ENCODE peak calls at places on chromosomes 13 and 19, in seven cellular contexts. N is K562, X is GM23248, A is SK-N-MC, W is neuronal stem cell, V is endodermal cell, K is trophoblast cell. T is an unnamed sample.

GRCh38 chr13:71210861-71211260 is 656.1 kb downstream of the DACH1 start:
- DNase-seq in N (no peak), X (no peak), A (no peak), W (no peak), V (no peak), K (no peak), T (no peak)

GRCh38 chr13:111893607-111894443 is 173.1 kb upstream of the SOX1 start:
- DNase-seq in N (no peak), X (no peak), A (no peak), W (peak), V (peak), K (no peak), T (no peak)

GRCh38 chr13:112779856-112780604 is 90.2 kb downstream of the ATP11A start:
- DNase-seq in N (no peak), X (peak), A (no peak), W (no peak), V (no peak), K (no peak), T (peak)

GRCh38 chr13:25806304-25806974 is 245.4 kb downstream of the SHISA2 start:
- DNase-seq in N (no peak), X (no peak), A (no peak), W (no peak), V (no peak), K (no peak), T (peak)

GRCh38 chr13:73162912-73163911 is 104.4 kb downstream of the KLF5 start:
- DNase-seq in N (no peak), X (peak), A (no peak), W (no peak), V (no peak), K (no peak), T (no peak)

GRCh38 chr19:7203317-7203716 is 90.9 kb downstream of the INSR start:
- DNase-seq in N (no peak), X (no peak), A (no peak), W (no peak), V (no peak), K (no peak), T (no peak)

GRCh38 chr13:98215508-98215907 is 38.4 kb upstream of the RNF113B start:
- DNase-seq in N (no peak), X (no peak), A (no peak), W (no peak), V (no peak), K (no peak), T (no peak)

GRCh38 chr19:20423381-20424207 is 142.0 kb downstream of the ZNF737 start:
- DNase-seq in N (no peak), X (peak), A (no peak), W (peak), V (peak), K (peak), T (peak)

GRCh38 chr13:86080340-86080995 is 281.2 kb upstream of the SLITRK6 start:
- DNase-seq in N (no peak), X (no peak), A (no peak), W (no peak), V (no peak), K (no peak), T (no peak)

GRCh38 chr13:111387026-111387871 is 66.8 kb downstream of the TEX29 start:
- DNase-seq in N (no peak), X (no peak), A (no peak), W (no peak), V (peak), K (no peak), T (no peak)

GRCh38 chr19:27974082-27974513 is 1238.9 kb downstream of the UQCRFS1 start:
- DNase-seq in N (peak), X (peak), A (no peak), W (peak), V (peak), K (no peak), T (peak)

GRCh38 chr19:44113784-44114390 is 688 bp downstream of the ZNF225 start:
- DNase-seq in N (peak), X (peak), A (no peak), W (peak), V (peak), K (no peak), T (no peak)

GRCh38 chr19:44725684-44726083 is 22.8 kb upstream of the BCL3 start:
- DNase-seq in N (peak), X (no peak), A (no peak), W (no peak), V (no peak), K (no peak), T (no peak)

GRCh38 chr13:50098693-50099092 is 83.4 kb downstream of the KCNRG start:
- DNase-seq in N (no peak), X (peak), A (no peak), W (no peak), V (no peak), K (no peak), T (no peak)

DNA sequence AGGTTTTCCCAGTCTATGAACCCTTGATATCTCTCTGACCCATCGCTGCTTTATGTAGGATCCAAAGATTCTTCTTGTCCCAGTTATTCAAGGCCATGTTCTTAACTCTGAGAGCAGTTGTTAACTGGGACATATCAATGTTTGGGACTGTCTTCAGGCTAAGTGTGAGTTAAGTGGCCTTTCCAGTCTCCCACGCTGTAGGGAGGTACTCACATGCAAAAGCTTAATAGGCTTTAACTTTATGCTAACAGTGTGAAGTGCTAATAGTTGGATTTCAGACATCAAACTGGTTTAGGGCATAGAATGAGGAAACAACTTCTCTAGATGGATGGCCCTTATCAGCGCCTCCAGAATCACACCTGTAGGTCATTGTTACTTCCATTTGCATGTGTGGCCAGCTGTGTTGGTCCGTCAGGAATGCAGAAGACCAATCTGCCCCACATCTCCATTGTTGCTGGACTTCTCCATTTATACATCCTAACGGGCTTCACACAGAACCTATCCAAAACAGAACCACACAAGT is 104.7 kb upstream of the MBNL2 start:
- DNase-seq in N (no peak), X (no peak), A (no peak), W (no peak), V (no peak), K (no peak), T (no peak)
- H3K27ac ChIP-seq in N (no peak), X (no peak), A (no peak), W (no peak), V (no peak), K (peak), T (no peak)

GRCh38 chr19:47022140-47022536 is 2.5 kb downstream of the NPAS1 start:
- DNase-seq in N (no peak), X (no peak), A (no peak), W (no peak), V (peak), K (no peak), T (no peak)
- H3K9ac ChIP-seq in N (no peak), X (no peak), A (no peak), W (no peak), V (no peak), K (no peak), T (no peak)

GRCh38 chr19:35144600-35145436 is 1.8 kb downstream of the FXYD7 start:
- DNase-seq in N (peak), X (no peak), A (no peak), W (no peak), V (peak), K (peak), T (no peak)

GRCh38 chr19:35143231-35143715 is at the start of gene FXYD7:
- DNase-seq in N (no peak), X (no peak), A (no peak), W (no peak), V (peak), K (no peak), T (no peak)

GRCh38 chr19:35142531-35143230 is 374 bp upstream of the FXYD7 start:
- DNase-seq in N (peak), X (no peak), A (no peak), W (no peak), V (peak), K (no peak), T (no peak)

GRCh38 chr19:35143818-35144217 is 763 bp downstream of the FXYD7 start:
- DNase-seq in N (no peak), X (no peak), A (no peak), W (no peak), V (no peak), K (no peak), T (no peak)

DNA sequence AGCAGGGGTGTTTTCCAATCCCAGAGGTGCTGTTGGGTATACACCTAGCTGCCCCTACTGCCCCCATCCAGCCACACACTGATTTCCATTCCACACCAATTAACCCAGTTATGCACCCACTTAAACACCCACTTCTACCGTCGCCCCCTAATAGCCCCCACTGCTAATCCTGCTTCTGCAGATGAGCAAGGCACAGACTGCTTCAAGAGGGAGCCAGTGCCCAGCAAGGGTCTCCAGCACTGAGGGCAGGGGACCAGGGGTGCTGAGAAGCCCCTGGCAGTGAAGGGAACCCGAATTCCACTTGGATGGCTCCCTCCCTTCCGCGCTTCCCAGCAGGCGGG is 1.2 kb downstream of the FXYD7 start:
- DNase-seq in N (no peak), X (no peak), A (no peak), W (no peak), V (no peak), K (no peak), T (no peak)
- H3K27ac ChIP-seq in N (no peak), X (no peak), A (no peak), W (no peak), V (no peak), K (no peak), T (no peak)

GRCh38 chr19:55299991-55300390 is 16.2 kb downstream of the BRSK1 start:
- DNase-seq in N (no peak), X (no peak), A (no peak), W (no peak), V (no peak), K (no peak), T (no peak)
- H3K9ac ChIP-seq in N (no peak), X (no peak), A (no peak), W (peak), V (no peak), K (no peak), T (no peak)

GRCh38 chr19:12668346-12668745 is 1.7 kb downstream of the WDR83 start:
- DNase-seq in N (no peak), X (no peak), A (no peak), W (no peak), V (no peak), K (no peak), T (no peak)
- H3K27ac ChIP-seq in N (peak), X (peak), A (no peak), W (no peak), V (no peak), K (no peak), T (peak)

GRCh38 chr19:13763300-13763699 is 1.0 kb upstream of the MRI1 start:
- DNase-seq in N (no peak), X (no peak), A (no peak), W (no peak), V (no peak), K (no peak), T (no peak)
- H3K9ac ChIP-seq in N (peak), X (no peak), A (no peak), W (no peak), V (no peak), K (no peak), T (no peak)

DNA sequence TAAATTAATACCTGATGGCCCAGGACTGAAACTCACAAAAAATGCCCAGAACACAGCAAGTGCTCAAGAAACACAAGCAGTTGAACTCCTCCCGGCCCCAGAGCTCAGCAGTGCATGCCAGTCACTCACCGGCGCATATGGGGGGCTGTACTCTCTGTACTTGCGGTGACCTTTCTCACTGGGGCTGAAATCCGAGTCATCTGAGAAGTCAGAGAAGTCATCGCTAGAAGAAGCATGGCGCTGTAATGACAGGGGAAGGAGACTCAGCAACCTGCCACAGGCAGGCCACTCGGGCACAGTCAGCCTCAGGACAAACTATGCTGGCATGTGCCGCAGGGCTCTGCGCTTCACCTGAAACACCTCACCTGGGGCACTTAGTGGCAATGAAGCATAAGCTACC is 19.7 kb downstream of the ZC3H4 start:
- DNase-seq in N (no peak), X (peak), A (no peak), W (no peak), V (no peak), K (no peak), T (no peak)
- H3K27ac ChIP-seq in N (no peak), X (no peak), A (no peak), W (no peak), V (no peak), K (no peak), T (no peak)

GRCh38 chr13:75762967-75763366 is 126.8 kb downstream of the LMO7 start:
- DNase-seq in N (no peak), X (no peak), A (no peak), W (no peak), V (no peak), K (no peak), T (no peak)
- H3K9ac ChIP-seq in N (no peak), X (peak), A (no peak), W (no peak), V (no peak), K (no peak), T (no peak)